ENCODE peak calls at places on chromosomes 13 and 19, in six cellular contexts. B is prostate gland, A is GM23248, Z is uterus, S is GM23338, X is adrenal gland. P is an unnamed sample.

GRCh38 chr13:77056382-77056781 is 29.4 kb upstream of the FBXL3 start:
- DNase-seq in B (no peak), A (no peak), Z (no peak), S (no peak), X (no peak), P (no peak)

GRCh38 chr19:13985771-13986347 is 20.3 kb downstream of the RFX1 start:
- DNase-seq in B (no peak), A (no peak), Z (no peak), S (peak; percentile 56), X (no peak), P (peak; percentile 88)

GRCh38 chr19:10899171-10899653 is 27.9 kb downstream of the CARM1 start:
- DNase-seq in B (peak; percentile 66), A (no peak), Z (no peak), S (no peak), X (peak; percentile 77), P (no peak)

GRCh38 chr13:99064624-99065249 is 86.9 kb upstream of the DOCK9 start:
- DNase-seq in B (no peak), A (no peak), Z (no peak), S (no peak), X (no peak), P (no peak)

GRCh38 chr19:54172413-54172763 is 572 bp downstream of the TMC4 start:
- DNase-seq in B (no peak), A (no peak), Z (no peak), S (no peak), X (no peak), P (no peak)

GRCh38 chr13:47215741-47216140 is 318.9 kb upstream of the HTR2A start:
- DNase-seq in B (no peak), A (peak; percentile 70), Z (no peak), S (peak; percentile 39), X (no peak), P (peak; percentile 2)

GRCh38 chr19:49080392-49080791 is 4.9 kb upstream of the SNRNP70 start:
- DNase-seq in B (no peak), A (no peak), Z (no peak), S (no peak), X (peak; percentile 33), P (no peak)

GRCh38 chr13:90933097-90933826 is 414.2 kb upstream of the MIR17HG start:
- DNase-seq in B (no peak), A (no peak), Z (no peak), S (no peak), X (no peak), P (no peak)

GRCh38 chr19:19147344-19147743 is 9.1 kb upstream of the TMEM161A start:
- DNase-seq in B (no peak), A (no peak), Z (no peak), S (no peak), X (no peak), P (no peak)

GRCh38 chr19:8609210-8610040 is 1.1 kb downstream of the ADAMTS10 start:
- DNase-seq in B (no peak), A (peak; percentile 79), Z (peak; percentile 52), S (peak; percentile 87), X (peak; percentile 70), P (peak; percentile 97)

GRCh38 chr19:5942991-5943390 is 28.9 kb downstream of the CAPS start:
- DNase-seq in B (no peak), A (no peak), Z (no peak), S (no peak), X (no peak), P (no peak)

GRCh38 chr13:94312511-94313191 is 166.8 kb downstream of the DCT start:
- DNase-seq in B (no peak), A (no peak), Z (no peak), S (no peak), X (peak; percentile 23), P (peak; percentile 19)

GRCh38 chr13:96072392-96072791 is 17.5 kb upstream of the HS6ST3 start:
- DNase-seq in B (no peak), A (no peak), Z (no peak), S (peak; percentile 69), X (no peak), P (no peak)

GRCh38 chr13:96065851-96066250 is 12.7 kb upstream of the UGGT2 start:
- DNase-seq in B (no peak), A (no peak), Z (no peak), S (no peak), X (no peak), P (no peak)

DNA sequence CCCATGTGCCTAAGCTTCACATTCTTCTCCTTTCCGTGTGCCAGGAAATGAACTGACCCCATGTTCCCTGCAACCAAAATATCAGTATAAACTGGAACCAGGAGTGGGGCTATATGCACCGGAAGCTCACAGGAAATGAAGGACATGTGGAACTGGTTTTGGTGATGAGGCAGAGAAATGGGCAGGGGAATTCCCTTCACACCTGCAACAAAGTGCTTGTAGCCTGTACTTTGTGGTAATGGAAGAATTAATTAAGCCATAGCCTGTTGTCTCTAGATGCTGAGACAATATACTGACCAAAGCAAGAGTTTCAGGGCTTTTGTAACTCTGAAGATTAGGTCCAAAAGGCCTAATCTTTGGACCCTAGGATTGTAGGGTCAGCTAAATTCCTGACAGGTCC is 15.5 kb upstream of the UGGT2 start:
- DNase-seq in B (no peak), A (no peak), Z (no peak), S (no peak), X (no peak), P (no peak)
- H3K4me3 ChIP-seq in B (no peak overlapping the region), A (no peak overlapping the region), Z (no peak overlapping the region), S (no peak overlapping the region), X (no peak overlapping the region), P (no peak overlapping the region)

GRCh38 chr19:35332817-35333216 is 3.8 kb downstream of the CD22 start:
- DNase-seq in B (no peak), A (no peak), Z (no peak), S (peak; percentile 12), X (no peak), P (no peak)
- H3K4me3 ChIP-seq in B (no peak overlapping the region), A (no peak overlapping the region), Z (no peak overlapping the region), S (no peak overlapping the region), X (no peak overlapping the region), P (no peak overlapping the region)

GRCh38 chr13:27638521-27638920 is 16.8 kb downstream of the POLR1D start:
- DNase-seq in B (no peak), A (peak; percentile 48), Z (peak; percentile 24), S (no peak), X (peak; percentile 74), P (no peak)

GRCh38 chr13:27634791-27635190 is 13.1 kb downstream of the POLR1D start:
- DNase-seq in B (no peak), A (no peak), Z (no peak), S (no peak), X (no peak), P (no peak)

GRCh38 chr13:27637289-27637626 is 15.6 kb downstream of the POLR1D start:
- DNase-seq in B (no peak), A (no peak), Z (no peak), S (no peak), X (no peak), P (no peak)

GRCh38 chr13:27635256-27635655 is 13.6 kb downstream of the POLR1D start:
- DNase-seq in B (no peak), A (no peak), Z (no peak), S (no peak), X (no peak), P (no peak)

GRCh38 chr13:27636624-27637288 is 15.1 kb downstream of the POLR1D start:
- DNase-seq in B (no peak), A (no peak), Z (no peak), S (no peak), X (no peak), P (no peak)
- H3K4me3 ChIP-seq in B (no peak overlapping the region), A (no peak overlapping the region), Z (no peak overlapping the region), S (no peak overlapping the region), X (no peak overlapping the region), P (no peak overlapping the region)

GRCh38 chr13:110811751-110812110 is 98.2 kb downstream of the ING1 start:
- DNase-seq in B (no peak), A (no peak), Z (no peak), S (no peak), X (no peak), P (peak; percentile 53)

GRCh38 chr13:110812111-110812868 is 98.8 kb downstream of the ING1 start:
- DNase-seq in B (no peak), A (peak; percentile 49), Z (no peak), S (peak; percentile 77), X (no peak), P (peak; percentile 90)

GRCh38 chr13:110813646-110814624 is 100.4 kb downstream of the ING1 start:
- DNase-seq in B (no peak), A (no peak), Z (no peak), S (no peak), X (no peak), P (peak; percentile 49)

GRCh38 chr13:110811008-110811720 is 97.7 kb downstream of the ING1 start:
- DNase-seq in B (no peak), A (no peak), Z (no peak), S (no peak), X (peak; percentile 25), P (peak; percentile 35)

GRCh38 chr13:110812869-110813645 is 99.6 kb downstream of the ING1 start:
- DNase-seq in B (no peak), A (no peak), Z (no peak), S (no peak), X (no peak), P (peak; percentile 52)
- H3K4me3 ChIP-seq in B (no peak overlapping the region), A (peak overlapping the region; percentile 52), Z (peak overlapping the region; percentile 8), S (peak overlapping the region; percentile 56), X (no peak overlapping the region), P (peak overlapping the region; percentile 39)

DNA sequence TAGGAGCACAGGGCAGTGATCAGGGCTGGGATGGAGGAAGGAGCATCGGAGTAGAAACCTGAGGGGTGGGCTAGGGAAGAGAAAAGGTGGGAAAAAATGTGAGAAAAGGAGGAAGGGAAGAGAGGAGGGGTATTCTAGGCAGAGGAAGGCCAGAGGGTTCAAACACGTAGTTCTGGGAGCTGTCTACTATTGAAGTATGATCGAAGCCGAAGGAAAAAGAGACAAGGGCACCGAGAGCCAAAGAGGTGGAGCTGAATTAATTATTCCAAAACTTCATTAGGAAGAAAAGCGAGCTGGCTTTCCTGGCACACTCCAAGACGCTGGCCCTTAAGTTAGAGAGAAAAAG is 7.8 kb downstream of the DLL3 start:
- DNase-seq in B (no peak), A (no peak), Z (no peak), S (no peak), X (no peak), P (no peak)
- H3K4me3 ChIP-seq in B (peak overlapping the region; percentile 29), A (peak overlapping the region; percentile 74), Z (no peak overlapping the region), S (peak overlapping the region; percentile 79), X (no peak overlapping the region), P (peak overlapping the region; percentile 63)

DNA sequence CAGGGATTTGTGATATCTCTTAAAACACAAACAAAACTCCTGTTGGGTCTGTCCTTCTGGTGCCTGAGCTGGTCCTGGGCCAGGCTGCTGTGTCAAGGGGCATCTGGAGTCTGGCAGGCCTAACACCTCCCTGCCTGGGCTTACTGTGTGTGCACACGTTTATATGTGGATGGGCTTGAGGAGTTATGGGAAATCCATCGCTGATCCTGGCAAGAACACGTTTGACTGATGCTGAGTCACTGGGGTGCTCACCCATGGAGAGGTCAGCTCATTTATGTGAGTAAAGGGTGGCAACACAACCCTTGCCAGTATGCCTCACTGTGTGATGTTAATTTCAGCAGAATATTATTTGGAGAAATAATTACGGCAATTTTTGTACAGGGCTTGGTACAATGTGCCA is 44.5 kb upstream of the PCDH8 start:
- DNase-seq in B (no peak), A (no peak), Z (no peak), S (no peak), X (no peak), P (no peak)
- H3K4me3 ChIP-seq in B (no peak overlapping the region), A (no peak overlapping the region), Z (no peak overlapping the region), S (no peak overlapping the region), X (no peak overlapping the region), P (no peak overlapping the region)

P was measured in H7.